ENCODE peak calls at places on chromosome 15, in seven cellular contexts. G is Peyer's patch, Y is endodermal cell, T is colonic mucosa, M is sigmoid colon, X is PC-3, H is HepG2. V is an unnamed sample. For H3K36me3, the result is how much of the 10 kb centered on the place peaks cover.

GRCh38 chr15:38050529-38050928 is 116.1 kb downstream of the TMCO5A start:
- DNase-seq in G (no peak), Y (no peak), T (no peak), M (no peak), X (peak), H (no peak), V (no peak)

GRCh38 chr15:62089616-62090015 is 22.8 kb downstream of the C2CD4A start:
- DNase-seq in G (no peak), Y (no peak), T (no peak), M (no peak), X (no peak), H (no peak), V (no peak)

GRCh38 chr15:70539912-70540520 is 223.3 kb downstream of the UACA start:
- DNase-seq in G (no peak), Y (peak), T (no peak), M (peak), X (no peak), H (no peak), V (no peak)

GRCh38 chr15:72728821-72729220 is 42.8 kb downstream of the BBS4 start:
- DNase-seq in G (no peak), Y (no peak), T (no peak), M (no peak), X (no peak), H (no peak), V (no peak)

GRCh38 chr15:62900071-62900812 is 142.3 kb upstream of the TPM1 start:
- DNase-seq in G (no peak), Y (no peak), T (no peak), M (no peak), X (no peak), H (no peak), V (no peak)

GRCh38 chr15:85504739-85505676 is 124.6 kb downstream of the AKAP13 start:
- DNase-seq in G (peak), Y (peak), T (peak), M (no peak), X (peak), H (peak), V (no peak)

GRCh38 chr15:83992356-83993031 is 243.1 kb upstream of the GOLGA6L4 start:
- DNase-seq in G (no peak), Y (no peak), T (no peak), M (no peak), X (no peak), H (no peak), V (no peak)

GRCh38 chr15:66870880-66871388 is 168.9 kb downstream of the SMAD6 start:
- DNase-seq in G (no peak), Y (no peak), T (no peak), M (no peak), X (no peak), H (no peak), V (no peak)

GRCh38 chr15:95326689-95327525 is 1003.6 kb upstream of the NR2F2 start:
- DNase-seq in G (no peak), Y (peak), T (no peak), M (peak), X (no peak), H (no peak), V (no peak)

GRCh38 chr15:93948728-93949127 is 282.6 kb upstream of the MCTP2 start:
- DNase-seq in G (no peak), Y (no peak), T (no peak), M (no peak), X (no peak), H (no peak), V (no peak)

GRCh38 chr15:93942140-93942808 is 289.1 kb upstream of the MCTP2 start:
- DNase-seq in G (no peak), Y (no peak), T (no peak), M (no peak), X (no peak), H (no peak), V (no peak)

GRCh38 chr15:93941687-93942086 is 289.7 kb upstream of the MCTP2 start:
- DNase-seq in G (no peak), Y (no peak), T (no peak), M (peak), X (no peak), H (no peak), V (no peak)

GRCh38 chr15:93943607-93944006 is 287.8 kb upstream of the MCTP2 start:
- DNase-seq in G (no peak), Y (no peak), T (no peak), M (no peak), X (no peak), H (no peak), V (no peak)
- TF ChIP-seq CTCF in G (no peak), Y (no peak), T (no peak), M (no peak), X (no peak), H (no peak), V (no peak)

GRCh38 chr15:74319596-74320357 is 47.7 kb downstream of the CYP11A1 start:
- DNase-seq in G (no peak), Y (peak), T (no peak), M (no peak), X (no peak), H (no peak), V (no peak)

GRCh38 chr15:74317820-74318375 is 49.5 kb downstream of the CYP11A1 start:
- DNase-seq in G (no peak), Y (no peak), T (peak), M (peak), X (peak), H (no peak), V (no peak)

GRCh38 chr15:74318376-74319137 is 48.9 kb downstream of the CYP11A1 start:
- DNase-seq in G (peak), Y (no peak), T (no peak), M (no peak), X (no peak), H (no peak), V (no peak)

GRCh38 chr15:74320358-74321247 is 46.8 kb downstream of the CYP11A1 start:
- DNase-seq in G (peak), Y (peak), T (peak), M (no peak), X (peak), H (peak), V (no peak)

GRCh38 chr15:74319138-74319460 is 48.3 kb downstream of the CYP11A1 start:
- DNase-seq in G (no peak), Y (no peak), T (no peak), M (no peak), X (no peak), H (no peak), V (no peak)
- H3K27ac ChIP-seq in G (peak), Y (no peak), T (no peak), M (no peak), X (no peak), H (no peak), V (no peak)

DNA sequence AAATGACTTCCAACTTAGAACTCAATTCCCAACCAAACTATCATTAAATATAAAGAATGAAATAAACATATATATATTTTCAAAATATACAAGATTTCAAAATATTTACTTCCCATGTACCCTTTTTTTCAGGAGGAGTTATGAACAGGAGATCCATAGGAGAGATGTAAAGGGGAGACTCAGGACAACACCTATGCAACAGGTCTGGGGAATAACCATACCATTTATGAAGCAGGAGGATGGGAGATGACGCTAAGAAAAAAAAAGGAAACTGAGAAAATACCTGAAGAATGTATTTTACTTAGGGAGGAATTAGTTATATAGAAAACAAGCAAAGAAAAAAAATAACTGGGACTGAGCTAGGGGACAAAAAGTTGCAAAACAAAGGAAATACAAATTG is 23.8 kb downstream of the INTS14 start:
- DNase-seq in G (no peak), Y (no peak), T (no peak), M (no peak), X (no peak), H (no peak), V (no peak)
- H3K36me3 ChIP-seq in G (under half), Y (half or more), T (under half), M (half or more), X (under half), H (half or more), V (half or more)

GRCh38 chr15:78317145-78317836 is 17.9 kb upstream of the SKIC8 start:
- DNase-seq in G (no peak), Y (peak), T (peak), M (peak), X (peak), H (no peak), V (no peak)
- TF ChIP-seq CTCF in G (no peak), Y (peak), T (no peak), M (no peak), X (peak), H (peak), V (no peak)

GRCh38 chr15:98835889-98836288 is 171.7 kb downstream of the PGPEP1L start:
- DNase-seq in G (no peak), Y (no peak), T (no peak), M (no peak), X (no peak), H (no peak), V (no peak)
- H3K27ac ChIP-seq in G (no peak), Y (no peak), T (no peak), M (no peak), X (no peak), H (no peak), V (no peak)

V was measured in lower lobe of right lung.